ENCODE peak calls at places on chromosomes 2 and 18, in ten cellular contexts. One of them, this sample, is unnamed.

GRCh38 chr2:232795920-232796319 is 19.6 kb upstream of the KCNJ13 start:
- DNase-seq in T-helper 9 cell: no peak
- DNase-seq in pancreas: no peak
- DNase-seq in kidney: no peak
- DNase-seq in NCI-H1092 treated with DMSO at 0.1 percent for 48 hours: no peak
- DNase-seq in NCI-H2081 treated with DMSO at 0.1 percent for 48 hours: no peak
- DNase-seq in stimulated activated CD8-positive, alpha-beta memory T cell treated with anti-CD3 and anti-CD28 coated beads, Interleukin-15, amount 100 ng/mL, for 1 hour: no peak
- DNase-seq in heart left ventricle: no peak
- DNase-seq in epithelial cell of esophagus: no peak
- DNase-seq in RWPE1: no peak
- DNase-seq in this sample: no peak

GRCh38 chr2:152624805-152625204 is 92.5 kb downstream of the PRPF40A start:
- DNase-seq in pancreas: no peak
- DNase-seq in NCI-H2081 treated with DMSO at 0.1 percent for 48 hours: no peak
- DNase-seq in heart left ventricle: no peak
- DNase-seq in RWPE1: no peak
- DNase-seq in stimulated activated CD8-positive, alpha-beta memory T cell treated with anti-CD3 and anti-CD28 coated beads, Interleukin-15, amount 100 ng/mL, for 1 hour: no peak
- DNase-seq in epithelial cell of esophagus: no peak
- DNase-seq in NCI-H1092 treated with DMSO at 0.1 percent for 48 hours: no peak
- DNase-seq in T-helper 9 cell: no peak
- DNase-seq in kidney: no peak
- DNase-seq in this sample: no peak

GRCh38 chr2:133247613-133248012 is 320.6 kb downstream of the NCKAP5 start:
- DNase-seq in pancreas: no peak
- DNase-seq in stimulated activated CD8-positive, alpha-beta memory T cell treated with anti-CD3 and anti-CD28 coated beads, Interleukin-15, amount 100 ng/mL, for 1 hour: no peak
- DNase-seq in heart left ventricle: no peak
- DNase-seq in epithelial cell of esophagus: no peak
- DNase-seq in kidney: no peak
- DNase-seq in NCI-H2081 treated with DMSO at 0.1 percent for 48 hours: no peak
- DNase-seq in T-helper 9 cell: no peak
- DNase-seq in NCI-H1092 treated with DMSO at 0.1 percent for 48 hours: no peak
- DNase-seq in RWPE1: no peak
- DNase-seq in this sample: no peak

GRCh38 chr2:172373761-172374160 is 53.6 kb upstream of the ITGA6 start:
- DNase-seq in pancreas: no peak
- DNase-seq in T-helper 9 cell: no peak
- DNase-seq in stimulated activated CD8-positive, alpha-beta memory T cell treated with anti-CD3 and anti-CD28 coated beads, Interleukin-15, amount 100 ng/mL, for 1 hour: no peak
- DNase-seq in kidney: no peak
- DNase-seq in RWPE1: peak
- DNase-seq in NCI-H2081 treated with DMSO at 0.1 percent for 48 hours: no peak
- DNase-seq in NCI-H1092 treated with DMSO at 0.1 percent for 48 hours: no peak
- DNase-seq in epithelial cell of esophagus: peak
- DNase-seq in heart left ventricle: no peak
- DNase-seq in this sample: no peak

GRCh38 chr2:169230204-169230603 is 132.1 kb downstream of the LRP2 start:
- DNase-seq in NCI-H2081 treated with DMSO at 0.1 percent for 48 hours: no peak
- DNase-seq in pancreas: no peak
- DNase-seq in T-helper 9 cell: no peak
- DNase-seq in kidney: no peak
- DNase-seq in epithelial cell of esophagus: no peak
- DNase-seq in heart left ventricle: no peak
- DNase-seq in NCI-H1092 treated with DMSO at 0.1 percent for 48 hours: no peak
- DNase-seq in RWPE1: no peak
- DNase-seq in stimulated activated CD8-positive, alpha-beta memory T cell treated with anti-CD3 and anti-CD28 coated beads, Interleukin-15, amount 100 ng/mL, for 1 hour: no peak
- DNase-seq in this sample: no peak

GRCh38 chr2:120490091-120490798 is 144.3 kb downstream of the INHBB start:
- DNase-seq in stimulated activated CD8-positive, alpha-beta memory T cell treated with anti-CD3 and anti-CD28 coated beads, Interleukin-15, amount 100 ng/mL, for 1 hour: no peak
- DNase-seq in kidney: no peak
- DNase-seq in NCI-H1092 treated with DMSO at 0.1 percent for 48 hours: no peak
- DNase-seq in T-helper 9 cell: no peak
- DNase-seq in pancreas: no peak
- DNase-seq in epithelial cell of esophagus: peak
- DNase-seq in RWPE1: peak
- DNase-seq in NCI-H2081 treated with DMSO at 0.1 percent for 48 hours: no peak
- DNase-seq in heart left ventricle: no peak
- DNase-seq in this sample: no peak

GRCh38 chr2:8378016-8378810 is 303.6 kb upstream of the ID2 start:
- DNase-seq in T-helper 9 cell: no peak
- DNase-seq in RWPE1: no peak
- DNase-seq in pancreas: no peak
- DNase-seq in NCI-H2081 treated with DMSO at 0.1 percent for 48 hours: no peak
- DNase-seq in stimulated activated CD8-positive, alpha-beta memory T cell treated with anti-CD3 and anti-CD28 coated beads, Interleukin-15, amount 100 ng/mL, for 1 hour: no peak
- DNase-seq in heart left ventricle: no peak
- DNase-seq in epithelial cell of esophagus: no peak
- DNase-seq in kidney: no peak
- DNase-seq in NCI-H1092 treated with DMSO at 0.1 percent for 48 hours: no peak
- DNase-seq in this sample: no peak

GRCh38 chr2:119549236-119549635 is 5.0 kb downstream of the CFAP221 start:
- DNase-seq in epithelial cell of esophagus: peak
- DNase-seq in kidney: no peak
- DNase-seq in NCI-H1092 treated with DMSO at 0.1 percent for 48 hours: no peak
- DNase-seq in NCI-H2081 treated with DMSO at 0.1 percent for 48 hours: no peak
- DNase-seq in pancreas: no peak
- DNase-seq in RWPE1: peak
- DNase-seq in stimulated activated CD8-positive, alpha-beta memory T cell treated with anti-CD3 and anti-CD28 coated beads, Interleukin-15, amount 100 ng/mL, for 1 hour: no peak
- DNase-seq in T-helper 9 cell: no peak
- DNase-seq in heart left ventricle: no peak
- DNase-seq in this sample: no peak

GRCh38 chr2:196884368-196884767 is 42.1 kb downstream of the PGAP1 start:
- DNase-seq in stimulated activated CD8-positive, alpha-beta memory T cell treated with anti-CD3 and anti-CD28 coated beads, Interleukin-15, amount 100 ng/mL, for 1 hour: no peak
- DNase-seq in pancreas: no peak
- DNase-seq in NCI-H1092 treated with DMSO at 0.1 percent for 48 hours: no peak
- DNase-seq in T-helper 9 cell: no peak
- DNase-seq in kidney: no peak
- DNase-seq in NCI-H2081 treated with DMSO at 0.1 percent for 48 hours: no peak
- DNase-seq in RWPE1: no peak
- DNase-seq in heart left ventricle: no peak
- DNase-seq in epithelial cell of esophagus: no peak
- DNase-seq in this sample: no peak

GRCh38 chr2:20356042-20356441 is 5.4 kb upstream of the PUM2 start:
- DNase-seq in heart left ventricle: no peak
- DNase-seq in stimulated activated CD8-positive, alpha-beta memory T cell treated with anti-CD3 and anti-CD28 coated beads, Interleukin-15, amount 100 ng/mL, for 1 hour: no peak
- DNase-seq in RWPE1: peak
- DNase-seq in kidney: no peak
- DNase-seq in epithelial cell of esophagus: peak
- DNase-seq in NCI-H1092 treated with DMSO at 0.1 percent for 48 hours: peak
- DNase-seq in NCI-H2081 treated with DMSO at 0.1 percent for 48 hours: no peak
- DNase-seq in T-helper 9 cell: no peak
- DNase-seq in pancreas: no peak
- DNase-seq in this sample: no peak

GRCh38 chr2:132941296-132942020 is 271.5 kb upstream of the LYPD1 start:
- DNase-seq in NCI-H1092 treated with DMSO at 0.1 percent for 48 hours: no peak
- DNase-seq in stimulated activated CD8-positive, alpha-beta memory T cell treated with anti-CD3 and anti-CD28 coated beads, Interleukin-15, amount 100 ng/mL, for 1 hour: no peak
- DNase-seq in T-helper 9 cell: no peak
- DNase-seq in RWPE1: no peak
- DNase-seq in kidney: no peak
- DNase-seq in heart left ventricle: no peak
- DNase-seq in pancreas: no peak
- DNase-seq in epithelial cell of esophagus: no peak
- DNase-seq in NCI-H2081 treated with DMSO at 0.1 percent for 48 hours: no peak
- DNase-seq in this sample: no peak

GRCh38 chr2:42207826-42208225 is 38.7 kb downstream of the EML4 start:
- DNase-seq in stimulated activated CD8-positive, alpha-beta memory T cell treated with anti-CD3 and anti-CD28 coated beads, Interleukin-15, amount 100 ng/mL, for 1 hour: no peak
- DNase-seq in RWPE1: no peak
- DNase-seq in NCI-H2081 treated with DMSO at 0.1 percent for 48 hours: no peak
- DNase-seq in kidney: no peak
- DNase-seq in epithelial cell of esophagus: no peak
- DNase-seq in T-helper 9 cell: no peak
- DNase-seq in pancreas: no peak
- DNase-seq in NCI-H1092 treated with DMSO at 0.1 percent for 48 hours: no peak
- DNase-seq in heart left ventricle: no peak
- DNase-seq in this sample: no peak

GRCh38 chr2:18066894-18067293 is 188.4 kb downstream of the KCNS3 start:
- DNase-seq in heart left ventricle: no peak
- DNase-seq in RWPE1: no peak
- DNase-seq in stimulated activated CD8-positive, alpha-beta memory T cell treated with anti-CD3 and anti-CD28 coated beads, Interleukin-15, amount 100 ng/mL, for 1 hour: no peak
- DNase-seq in epithelial cell of esophagus: no peak
- DNase-seq in NCI-H2081 treated with DMSO at 0.1 percent for 48 hours: no peak
- DNase-seq in NCI-H1092 treated with DMSO at 0.1 percent for 48 hours: no peak
- DNase-seq in T-helper 9 cell: no peak
- DNase-seq in kidney: no peak
- DNase-seq in pancreas: no peak
- DNase-seq in this sample: no peak

GRCh38 chr2:70828914-70829824 is 6.4 kb downstream of the CD207 start:
- DNase-seq in epithelial cell of esophagus: no peak
- DNase-seq in T-helper 9 cell: no peak
- DNase-seq in kidney: no peak
- DNase-seq in heart left ventricle: no peak
- DNase-seq in NCI-H1092 treated with DMSO at 0.1 percent for 48 hours: no peak
- DNase-seq in stimulated activated CD8-positive, alpha-beta memory T cell treated with anti-CD3 and anti-CD28 coated beads, Interleukin-15, amount 100 ng/mL, for 1 hour: no peak
- DNase-seq in RWPE1: no peak
- DNase-seq in NCI-H2081 treated with DMSO at 0.1 percent for 48 hours: no peak
- DNase-seq in pancreas: no peak
- DNase-seq in this sample: no peak

GRCh38 chr2:215280326-215280725 is 31.5 kb upstream of the ATIC start:
- DNase-seq in pancreas: no peak
- DNase-seq in RWPE1: no peak
- DNase-seq in NCI-H1092 treated with DMSO at 0.1 percent for 48 hours: no peak
- DNase-seq in stimulated activated CD8-positive, alpha-beta memory T cell treated with anti-CD3 and anti-CD28 coated beads, Interleukin-15, amount 100 ng/mL, for 1 hour: no peak
- DNase-seq in kidney: no peak
- DNase-seq in NCI-H2081 treated with DMSO at 0.1 percent for 48 hours: no peak
- DNase-seq in heart left ventricle: no peak
- DNase-seq in T-helper 9 cell: no peak
- DNase-seq in epithelial cell of esophagus: no peak
- DNase-seq in this sample: no peak

GRCh38 chr2:143745060-143745459 is 615.8 kb downstream of the ARHGAP15 start:
- DNase-seq in kidney: no peak
- DNase-seq in epithelial cell of esophagus: peak
- DNase-seq in NCI-H1092 treated with DMSO at 0.1 percent for 48 hours: no peak
- DNase-seq in NCI-H2081 treated with DMSO at 0.1 percent for 48 hours: no peak
- DNase-seq in T-helper 9 cell: no peak
- DNase-seq in heart left ventricle: no peak
- DNase-seq in pancreas: no peak
- DNase-seq in RWPE1: no peak
- DNase-seq in stimulated activated CD8-positive, alpha-beta memory T cell treated with anti-CD3 and anti-CD28 coated beads, Interleukin-15, amount 100 ng/mL, for 1 hour: no peak
- DNase-seq in this sample: no peak

GRCh38 chr18:3329471-3329870 is 67.5 kb downstream of the MYL12B start:
- DNase-seq in stimulated activated CD8-positive, alpha-beta memory T cell treated with anti-CD3 and anti-CD28 coated beads, Interleukin-15, amount 100 ng/mL, for 1 hour: no peak
- DNase-seq in heart left ventricle: no peak
- DNase-seq in RWPE1: peak
- DNase-seq in epithelial cell of esophagus: peak
- DNase-seq in pancreas: no peak
- DNase-seq in NCI-H1092 treated with DMSO at 0.1 percent for 48 hours: no peak
- DNase-seq in T-helper 9 cell: no peak
- DNase-seq in kidney: no peak
- DNase-seq in NCI-H2081 treated with DMSO at 0.1 percent for 48 hours: no peak
- DNase-seq in this sample: no peak

GRCh38 chr2:208006325-208006724 is 19.0 kb downstream of the PLEKHM3 start:
- DNase-seq in pancreas: no peak
- DNase-seq in NCI-H2081 treated with DMSO at 0.1 percent for 48 hours: no peak
- DNase-seq in RWPE1: peak
- DNase-seq in epithelial cell of esophagus: peak
- DNase-seq in stimulated activated CD8-positive, alpha-beta memory T cell treated with anti-CD3 and anti-CD28 coated beads, Interleukin-15, amount 100 ng/mL, for 1 hour: no peak
- DNase-seq in kidney: no peak
- DNase-seq in heart left ventricle: no peak
- DNase-seq in T-helper 9 cell: no peak
- DNase-seq in NCI-H1092 treated with DMSO at 0.1 percent for 48 hours: no peak
- DNase-seq in this sample: no peak

GRCh38 chr2:25313711-25314513 is 27.8 kb downstream of the DNMT3A start:
- DNase-seq in RWPE1: no peak
- DNase-seq in stimulated activated CD8-positive, alpha-beta memory T cell treated with anti-CD3 and anti-CD28 coated beads, Interleukin-15, amount 100 ng/mL, for 1 hour: no peak
- DNase-seq in NCI-H1092 treated with DMSO at 0.1 percent for 48 hours: no peak
- DNase-seq in T-helper 9 cell: no peak
- DNase-seq in pancreas: no peak
- DNase-seq in epithelial cell of esophagus: no peak
- DNase-seq in NCI-H2081 treated with DMSO at 0.1 percent for 48 hours: no peak
- DNase-seq in heart left ventricle: no peak
- DNase-seq in kidney: no peak
- DNase-seq in this sample: no peak

GRCh38 chr18:7236899-7237298 is 6.0 kb downstream of the LRRC30 start:
- DNase-seq in NCI-H2081 treated with DMSO at 0.1 percent for 48 hours: no peak
- DNase-seq in epithelial cell of esophagus: no peak
- DNase-seq in pancreas: no peak
- DNase-seq in RWPE1: no peak
- DNase-seq in NCI-H1092 treated with DMSO at 0.1 percent for 48 hours: no peak
- DNase-seq in kidney: no peak
- DNase-seq in T-helper 9 cell: no peak
- DNase-seq in stimulated activated CD8-positive, alpha-beta memory T cell treated with anti-CD3 and anti-CD28 coated beads, Interleukin-15, amount 100 ng/mL, for 1 hour: no peak
- DNase-seq in heart left ventricle: no peak
- DNase-seq in this sample: no peak

GRCh38 chr2:160970052-160970846 is 190.0 kb upstream of the TANK start:
- DNase-seq in kidney: no peak
- DNase-seq in NCI-H2081 treated with DMSO at 0.1 percent for 48 hours: no peak
- DNase-seq in RWPE1: peak
- DNase-seq in epithelial cell of esophagus: peak
- DNase-seq in T-helper 9 cell: no peak
- DNase-seq in NCI-H1092 treated with DMSO at 0.1 percent for 48 hours: peak
- DNase-seq in stimulated activated CD8-positive, alpha-beta memory T cell treated with anti-CD3 and anti-CD28 coated beads, Interleukin-15, amount 100 ng/mL, for 1 hour: no peak
- DNase-seq in pancreas: no peak
- DNase-seq in heart left ventricle: no peak
- DNase-seq in this sample: no peak

GRCh38 chr18:76610933-76611749 is 116.1 kb upstream of the ZNF516 start:
- DNase-seq in NCI-H2081 treated with DMSO at 0.1 percent for 48 hours: no peak
- DNase-seq in epithelial cell of esophagus: peak
- DNase-seq in kidney: no peak
- DNase-seq in stimulated activated CD8-positive, alpha-beta memory T cell treated with anti-CD3 and anti-CD28 coated beads, Interleukin-15, amount 100 ng/mL, for 1 hour: no peak
- DNase-seq in T-helper 9 cell: no peak
- DNase-seq in RWPE1: no peak
- DNase-seq in pancreas: no peak
- DNase-seq in heart left ventricle: no peak
- DNase-seq in NCI-H1092 treated with DMSO at 0.1 percent for 48 hours: peak
- DNase-seq in this sample: no peak